ENCODE peak calls at places on chromosomes 7 and 10, in seven cellular contexts. E is KBM-7; A is GM10248; U is bronchial epithelial cell; J is T follicular helper cell; G is effector CD4-positive, alpha-beta T cell; C is HCT116. H is an unnamed sample.

GRCh38 chr10:131842351-131843088 is 58.3 kb upstream of the PPP2R2D start:
- DNase-seq in E (no peak), A (no peak), U (no peak), J (no peak), G (no peak), C (no peak), H (no peak)

GRCh38 chr7:158538156-158538946 is 49.3 kb downstream of the PTPRN2 start:
- DNase-seq in E (no peak), A (no peak), U (no peak), J (no peak), G (no peak), C (no peak), H (no peak)

GRCh38 chr10:111481271-111482073 is 404.6 kb downstream of the ADRA2A start:
- DNase-seq in E (peak), A (no peak), U (peak), J (no peak), G (no peak), C (no peak), H (no peak)

GRCh38 chr10:63257784-63258183 is 124.7 kb downstream of the NRBF2 start:
- DNase-seq in E (no peak), A (no peak), U (no peak), J (no peak), G (no peak), C (no peak), H (no peak)

GRCh38 chr7:41047789-41048191 is 655.1 kb downstream of the INHBA start:
- DNase-seq in E (no peak), A (no peak), U (no peak), J (no peak), G (no peak), C (no peak), H (no peak)

GRCh38 chr10:122033224-122033926 is 44.4 kb downstream of the TACC2 start:
- DNase-seq in E (no peak), A (no peak), U (peak), J (no peak), G (no peak), C (no peak), H (no peak)

GRCh38 chr10:120981601-120982381 is 130.6 kb downstream of the WDR11 start:
- DNase-seq in E (no peak), A (no peak), U (no peak), J (no peak), G (no peak), C (no peak), H (no peak)

GRCh38 chr10:71213761-71214440 is 1.5 kb downstream of the UNC5B start:
- DNase-seq in E (no peak), A (no peak), U (peak), J (no peak), G (no peak), C (no peak), H (no peak)

GRCh38 chr10:26987851-26988250 is 112.4 kb downstream of the ANKRD26 start:
- DNase-seq in E (no peak), A (no peak), U (no peak), J (no peak), G (no peak), C (no peak), H (no peak)

GRCh38 chr10:47449102-47449978 is 34.6 kb downstream of the ANXA8 start:
- DNase-seq in E (peak), A (no peak), U (no peak), J (no peak), G (no peak), C (no peak), H (no peak)

GRCh38 chr10:91347529-91347928 is 62.6 kb upstream of the HECTD2 start:
- DNase-seq in E (no peak), A (no peak), U (peak), J (no peak), G (no peak), C (no peak), H (no peak)

GRCh38 chr10:32326680-32327363 is 20.1 kb downstream of the EPC1 start:
- DNase-seq in E (no peak), A (no peak), U (peak), J (no peak), G (no peak), C (no peak), H (no peak)

GRCh38 chr7:137953692-137954470 is 48.0 kb downstream of the CREB3L2 start:
- DNase-seq in E (no peak), A (no peak), U (peak), J (no peak), G (no peak), C (peak), H (no peak)

GRCh38 chr7:38863609-38864291 is 45.2 kb downstream of the VPS41 start:
- DNase-seq in E (no peak), A (no peak), U (peak), J (no peak), G (no peak), C (peak), H (no peak)

GRCh38 chr10:90674927-90675326 is 182.9 kb downstream of the HTR7 start:
- DNase-seq in E (no peak), A (no peak), U (peak), J (no peak), G (no peak), C (no peak), H (no peak)

GRCh38 chr7:22851140-22851539 is 28.5 kb upstream of the TOMM7 start:
- DNase-seq in E (no peak), A (no peak), U (no peak), J (no peak), G (no peak), C (no peak), H (no peak)

GRCh38 chr10:48377751-48378585 is 71.5 kb downstream of the MAPK8 start:
- DNase-seq in E (no peak), A (no peak), U (no peak), J (no peak), G (no peak), C (no peak), H (no peak)

GRCh38 chr10:77448226-77448625 is 189.4 kb downstream of the KCNMA1 start:
- DNase-seq in E (no peak), A (no peak), U (no peak), J (no peak), G (no peak), C (no peak), H (no peak)

GRCh38 chr10:13354783-13355182 is 6.7 kb upstream of the SEPHS1 start:
- DNase-seq in E (no peak), A (no peak), U (no peak), J (no peak), G (no peak), C (no peak), H (no peak)

GRCh38 chr10:75107756-75108683 is 3.4 kb upstream of the SAMD8 start:
- DNase-seq in E (no peak), A (no peak), U (peak), J (no peak), G (no peak), C (peak), H (no peak)

GRCh38 chr7:135710417-135711138 is 17.4 kb downstream of the SLC13A4 start:
- DNase-seq in E (no peak), A (peak), U (no peak), J (no peak), G (no peak), C (no peak), H (no peak)

GRCh38 chr10:114867365-114867764 is 45.8 kb downstream of the FHIP2A start:
- DNase-seq in E (no peak), A (no peak), U (no peak), J (no peak), G (no peak), C (no peak), H (no peak)

GRCh38 chr7:85115862-85116261 is 71.0 kb downstream of the SEMA3D start:
- DNase-seq in E (no peak), A (no peak), U (peak), J (no peak), G (no peak), C (no peak), H (no peak)

GRCh38 chr7:131482800-131483199 is 73.6 kb downstream of the PODXL start:
- DNase-seq in E (no peak), A (no peak), U (no peak), J (no peak), G (no peak), C (no peak), H (no peak)

GRCh38 chr10:132884041-132884440 is 58.3 kb downstream of the CFAP46 start:
- DNase-seq in E (no peak), A (no peak), U (no peak), J (no peak), G (no peak), C (no peak), H (no peak)

GRCh38 chr7:6533893-6534804 is 17.1 kb downstream of the GRID2IP start:
- DNase-seq in E (peak), A (no peak), U (no peak), J (no peak), G (no peak), C (no peak), H (no peak)

GRCh38 chr7:34354906-34355305 is 303.1 kb upstream of the NPSR1 start:
- DNase-seq in E (no peak), A (no peak), U (peak), J (no peak), G (no peak), C (no peak), H (no peak)

GRCh38 chr10:117488004-117488403 is 54.5 kb upstream of the EMX2 start:
- DNase-seq in E (no peak), A (no peak), U (no peak), J (no peak), G (no peak), C (no peak), H (no peak)

GRCh38 chr10:17214486-17214885 is 13.0 kb upstream of the TRDMT1 start:
- DNase-seq in E (no peak), A (no peak), U (no peak), J (no peak), G (no peak), C (no peak), H (no peak)

GRCh38 chr10:30619966-30620365 is 9.6 kb downstream of the LYZL2 start:
- DNase-seq in E (no peak), A (no peak), U (no peak), J (no peak), G (no peak), C (no peak), H (no peak)

GRCh38 chr10:66928000-66928770 is 2.3 kb downstream of the LRRTM3 start:
- DNase-seq in E (no peak), A (no peak), U (no peak), J (no peak), G (no peak), C (no peak), H (peak)

GRCh38 chr7:130272456-130273080 is 5.9 kb downstream of the CPA2 start:
- DNase-seq in E (peak), A (no peak), U (peak), J (no peak), G (no peak), C (no peak), H (no peak)

H was measured in occipital lobe.